ENCODE peak calls at places on chromosomes 5 and 9, in eight cellular contexts. Y is Peyer's patch, Q is heart left ventricle, S is testis, J is tibial nerve, V is prostate gland, W is body of pancreas, B is gastrocnemius medialis. C is an unnamed sample.

GRCh38 chr9:129283705-129284606 is 105.9 kb upstream of the IER5L start:
- DNase-seq in J (no peak), S (peak; percentile 9), W (no peak), V (no peak), B (peak; percentile 9), Y (peak; percentile 36), Q (peak; percentile 15), C (no peak)

GRCh38 chr5:72565519-72566289 is 58.5 kb upstream of the ZNF366 start:
- DNase-seq in B (no peak), V (no peak), J (no peak), Q (no peak), W (no peak), Y (no peak), S (no peak), C (no peak)

GRCh38 chr5:59025734-59026133 is 442.9 kb downstream of the RAB3C start:
- DNase-seq in Y (no peak), J (no peak), Q (no peak), V (no peak), S (no peak), W (no peak), B (no peak), C (no peak)

GRCh38 chr9:107504585-107505455 is 15.3 kb upstream of the KLF4 start:
- DNase-seq in J (no peak), Y (peak; percentile 58), W (peak; percentile 39), V (peak; percentile 79), S (no peak), B (no peak), Q (no peak), C (no peak)

GRCh38 chr5:39175273-39175955 is 43.9 kb downstream of the FYB1 start:
- DNase-seq in J (no peak), Y (no peak), W (no peak), Q (no peak), B (no peak), S (no peak), V (no peak), C (no peak)

GRCh38 chr9:74562611-74563010 is 65.5 kb downstream of the RORB start:
- DNase-seq in S (no peak), Y (no peak), Q (no peak), J (no peak), B (no peak), W (no peak), V (no peak), C (no peak)

GRCh38 chr9:36146666-36147065 is 10.1 kb downstream of the GLIPR2 start:
- DNase-seq in Q (no peak), Y (no peak), B (no peak), J (no peak), V (no peak), W (no peak), S (no peak), C (no peak)

GRCh38 chr9:16203735-16204573 is 651.1 kb downstream of the CCDC171 start:
- DNase-seq in V (no peak), S (no peak), J (no peak), Q (no peak), B (no peak), W (no peak), Y (no peak), C (no peak)

GRCh38 chr9:129836342-129837007 is 1.2 kb downstream of the USP20 start:
- DNase-seq in Y (peak; percentile 75), W (peak; percentile 21), B (no peak), S (no peak), Q (no peak), V (no peak), J (peak; percentile 17), C (no peak)

GRCh38 chr5:113056988-113057387 is 80.4 kb downstream of the DCP2 start:
- DNase-seq in J (no peak), Q (no peak), Y (no peak), W (no peak), S (no peak), B (no peak), V (no peak), C (no peak)

GRCh38 chr9:92983984-92984589 is 36.8 kb downstream of the FGD3 start:
- DNase-seq in V (no peak), W (no peak), Y (no peak), B (no peak), J (no peak), Q (no peak), S (no peak), C (no peak)

GRCh38 chr9:69141851-69142250 is 32.2 kb upstream of the TJP2 start:
- DNase-seq in B (no peak), S (no peak), Y (peak; percentile 35), Q (peak; percentile 7), V (peak; percentile 3), W (no peak), J (no peak), C (no peak)

GRCh38 chr9:22622823-22623222 is 176.2 kb downstream of the DMRTA1 start:
- DNase-seq in B (no peak), V (no peak), J (no peak), Y (no peak), Q (no peak), S (no peak), W (no peak), C (no peak)

GRCh38 chr5:151006704-151007334 is 13.6 kb upstream of the GPX3 start:
- DNase-seq in J (no peak), V (no peak), S (no peak), Y (no peak), B (peak; percentile 38), Q (no peak), W (no peak), C (no peak)

GRCh38 chr9:93682155-93682968 is 106.0 kb downstream of the PHF2 start:
- DNase-seq in Y (peak; percentile 80), J (peak; percentile 63), S (peak; percentile 79), V (peak; percentile 34), W (peak; percentile 74), B (peak; percentile 22), Q (peak; percentile 43), C (peak; percentile 49)

GRCh38 chr9:27150758-27151431 is 41.9 kb downstream of the TEK start:
- DNase-seq in S (no peak), B (no peak), J (no peak), W (no peak), Q (no peak), V (no peak), Y (no peak), C (no peak)

GRCh38 chr9:36728651-36729520 is 156.2 kb downstream of the MELK start:
- DNase-seq in V (peak; percentile 49), Y (peak; percentile 88), W (peak; percentile 44), B (no peak), Q (peak; percentile 26), S (peak; percentile 93), J (peak; percentile 32), C (no peak)

DNA sequence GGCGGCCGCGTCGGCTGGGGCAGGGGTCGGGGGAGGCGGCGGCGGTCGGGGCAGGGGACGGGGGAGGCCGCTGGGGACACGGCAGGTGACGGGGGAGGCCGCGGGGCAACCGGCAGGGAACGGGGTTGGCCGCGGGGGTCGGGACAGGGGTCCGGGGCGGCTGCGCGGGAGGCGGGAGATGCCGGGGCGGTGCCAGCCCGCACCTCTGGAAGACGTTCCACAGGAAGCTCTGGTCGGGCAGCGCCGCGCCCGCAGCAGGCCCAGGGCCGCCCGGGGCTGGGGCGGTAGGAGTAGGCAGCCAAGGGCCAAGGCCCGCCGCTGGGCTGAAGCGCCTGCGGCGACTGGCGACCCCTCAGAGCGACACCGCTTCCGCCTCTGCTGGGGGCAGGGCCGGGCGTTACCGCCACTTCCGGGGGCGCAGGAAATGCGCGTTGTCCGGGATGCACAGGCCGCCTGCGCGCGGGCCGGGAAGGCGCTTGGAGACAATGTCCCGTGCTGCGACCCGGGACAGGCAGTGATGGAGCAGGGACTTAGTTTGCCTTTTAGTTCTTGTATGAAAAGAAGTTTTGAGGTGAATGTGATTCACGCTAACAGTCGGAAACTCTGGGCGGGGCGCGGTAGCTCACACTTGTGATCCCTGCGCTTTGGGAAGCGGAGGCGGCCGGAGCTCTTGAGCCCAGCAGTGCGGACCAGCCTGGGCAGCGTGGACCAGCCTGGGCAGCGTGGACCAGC is 110.0 kb upstream of the LPCAT1 start:
- DNase-seq in Q (peak; percentile 88), W (peak; percentile 80), S (peak; percentile 90), Y (peak; percentile 93), J (peak; percentile 60), V (peak; percentile 74), B (peak; percentile 73), C (peak; percentile 72)
- TF ChIP-seq POLR2A in Q (no peak), W (peak; percentile 71), S (no peak), Y (peak; percentile 81), J (peak; percentile 71), V (peak; percentile 69), B (peak; percentile 76), C (peak; percentile 78)

DNA sequence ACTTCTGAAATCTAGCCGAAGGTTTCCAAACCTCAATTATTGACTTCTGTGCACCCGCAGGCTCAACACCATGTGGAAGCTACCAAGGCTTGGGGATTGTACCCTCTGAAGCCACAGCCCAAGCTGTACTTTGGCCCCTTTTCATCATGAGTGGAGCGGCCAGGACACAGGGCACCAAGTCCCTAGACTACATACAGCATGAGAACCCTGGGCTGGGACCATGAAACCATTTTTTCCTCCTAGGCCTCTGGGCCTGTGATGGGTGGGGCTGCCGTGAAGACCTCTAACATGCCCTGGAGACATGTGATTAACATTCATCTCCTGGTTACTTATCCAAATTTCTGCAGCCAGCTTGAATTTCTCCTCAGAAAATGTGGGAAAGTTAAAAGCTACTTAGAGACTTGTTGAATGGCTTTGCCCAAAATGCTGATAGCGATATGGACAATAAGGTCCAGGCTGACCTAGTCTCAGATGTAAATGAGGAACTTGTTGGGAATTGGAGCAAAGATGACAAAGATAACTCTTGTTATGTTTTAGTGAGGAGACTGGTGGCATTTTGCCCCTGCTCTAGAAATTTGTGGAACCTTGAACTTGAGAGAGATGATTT is 34.1 kb upstream of the CPLANE1 start:
- DNase-seq in Y (no peak), B (no peak), J (no peak), V (no peak), W (no peak), S (no peak), Q (no peak), C (no peak)
- H3K9me3 ChIP-seq in Y (no peaks in the 10 kb centered on the region), B (no peaks in the 10 kb centered on the region), J (no peaks in the 10 kb centered on the region), V (no peaks in the 10 kb centered on the region), W (no peaks in the 10 kb centered on the region), S (no peaks in the 10 kb centered on the region), Q (no peaks in the 10 kb centered on the region), C (no peaks in the 10 kb centered on the region)

DNA sequence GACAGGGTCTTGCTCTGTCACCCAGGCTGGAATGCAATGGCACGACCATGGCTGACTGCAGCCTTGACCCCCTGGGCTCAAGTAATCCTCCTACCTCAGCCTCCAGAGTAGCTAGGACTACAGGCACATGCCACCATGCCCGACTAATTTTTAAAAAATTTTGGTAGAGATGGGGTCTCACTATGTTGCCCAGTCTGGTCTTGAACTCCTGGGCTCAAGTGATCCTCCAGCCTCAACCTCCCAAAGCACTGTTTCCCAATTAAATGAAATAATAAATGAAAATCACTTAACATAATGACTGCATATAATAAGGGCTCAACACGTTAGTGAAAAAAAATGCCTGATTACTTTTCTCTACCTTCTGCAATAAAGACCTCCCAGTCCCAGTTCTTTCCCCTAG is 71.0 kb downstream of the UGCG start:
- DNase-seq in Q (no peak), W (no peak), B (no peak), J (no peak), Y (no peak), V (no peak), S (no peak), C (no peak)
- TF ChIP-seq POLR2A in Q (no peak), W (no peak), B (no peak), J (no peak), Y (no peak), V (no peak), S (no peak), C (no peak)

DNA sequence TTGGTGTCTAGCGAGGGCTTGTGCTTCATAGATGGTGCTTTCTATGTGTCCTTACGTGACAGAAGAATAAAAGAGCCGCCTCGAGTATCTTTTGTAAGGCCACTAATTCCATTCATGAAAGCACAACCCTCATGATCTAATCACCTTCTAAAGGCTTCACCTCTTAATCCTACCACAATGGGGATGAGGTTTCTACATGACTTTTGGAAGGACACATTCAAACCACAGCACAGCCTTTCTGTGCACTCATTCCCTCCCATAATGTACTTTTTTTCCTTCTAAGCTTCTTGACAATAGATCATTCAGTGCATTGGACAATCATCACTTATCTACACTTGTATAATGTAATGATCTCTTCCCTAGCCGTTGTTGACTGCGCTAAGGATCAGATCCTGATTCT is 774.8 kb downstream of the BRINP1 start:
- DNase-seq in Q (no peak), Y (no peak), S (no peak), J (no peak), B (no peak), V (no peak), W (no peak), C (no peak)
- H3K9me3 ChIP-seq in Q (no peaks in the 10 kb centered on the region), Y (no peaks in the 10 kb centered on the region), S (no peaks in the 10 kb centered on the region), J (no peaks in the 10 kb centered on the region), B (no peaks in the 10 kb centered on the region), V (no peaks in the 10 kb centered on the region), W (no peaks in the 10 kb centered on the region), C (no peaks in the 10 kb centered on the region)

C was measured in uterus.